ENCODE peak calls at places on chromosomes 5 and 9, in four cellular contexts. One of them, this sample, is unnamed.

GRCh38 chr5:150353395-150353675 is 4.2 kb upstream of the TCOF1 start:
- DNase-seq in GM12878: no peak
- DNase-seq in HepG2: no peak
- DNase-seq in K562: no peak
- DNase-seq in this sample: no peak

GRCh38 chr5:148864113-148864841 is 37.9 kb downstream of the ADRB2 start:
- DNase-seq in GM12878: no peak
- DNase-seq in HepG2: no peak
- DNase-seq in K562: no peak
- DNase-seq in this sample: no peak

GRCh38 chr9:87395804-87396458 is 101.7 kb upstream of the DAPK1 start:
- DNase-seq in HepG2: peak
- DNase-seq in K562: no peak
- DNase-seq in GM12878: no peak
- DNase-seq in this sample: no peak

GRCh38 chr9:68637020-68637419 is 68.0 kb upstream of the PIP5K1B start:
- DNase-seq in HepG2: no peak
- DNase-seq in K562: no peak
- DNase-seq in GM12878: no peak
- DNase-seq in this sample: no peak

GRCh38 chr5:124869481-124870033 is 123.1 kb upstream of the ZNF608 start:
- DNase-seq in GM12878: no peak
- DNase-seq in HepG2: no peak
- DNase-seq in K562: no peak
- DNase-seq in this sample: no peak

GRCh38 chr9:108041551-108041950 is 552.0 kb upstream of the KLF4 start:
- DNase-seq in GM12878: no peak
- DNase-seq in HepG2: no peak
- DNase-seq in K562: no peak
- DNase-seq in this sample: no peak

GRCh38 chr5:171953860-171954701 is 52.4 kb downstream of the FBXW11 start:
- DNase-seq in GM12878: no peak
- DNase-seq in K562: peak
- DNase-seq in HepG2: peak
- DNase-seq in this sample: no peak

GRCh38 chr5:165328856-165329255 is 1823.4 kb downstream of the MAT2B start:
- DNase-seq in HepG2: no peak
- DNase-seq in GM12878: no peak
- DNase-seq in K562: no peak
- DNase-seq in this sample: no peak

GRCh38 chr9:134041649-134041962 is 16.3 kb downstream of the BRD3OS start:
- DNase-seq in HepG2: no peak
- DNase-seq in K562: no peak
- DNase-seq in GM12878: no peak
- DNase-seq in this sample: no peak

GRCh38 chr9:89880161-89880560 is 275.3 kb downstream of the GADD45G start:
- DNase-seq in K562: no peak
- DNase-seq in HepG2: no peak
- DNase-seq in GM12878: no peak
- DNase-seq in this sample: no peak

GRCh38 chr5:17143335-17143734 is 74.1 kb upstream of the BASP1 start:
- DNase-seq in HepG2: no peak
- DNase-seq in K562: no peak
- DNase-seq in GM12878: no peak
- DNase-seq in this sample: no peak

GRCh38 chr9:32161209-32161608 is 223.2 kb upstream of the ACO1 start:
- DNase-seq in GM12878: no peak
- DNase-seq in HepG2: no peak
- DNase-seq in K562: no peak
- DNase-seq in this sample: no peak

GRCh38 chr5:132269635-132270344 is 12.3 kb downstream of the PDLIM4 start:
- DNase-seq in GM12878: no peak
- DNase-seq in K562: no peak
- DNase-seq in HepG2: no peak
- DNase-seq in this sample: no peak

GRCh38 chr5:6583049-6583880 is 49.6 kb downstream of the NSUN2 start:
- DNase-seq in K562: peak
- DNase-seq in HepG2: no peak
- DNase-seq in GM12878: no peak
- DNase-seq in this sample: no peak

GRCh38 chr5:98928802-98929122 is at the start of gene CHD1:
- DNase-seq in K562: peak
- DNase-seq in HepG2: peak
- DNase-seq in GM12878: no peak
- DNase-seq in this sample: peak

GRCh38 chr5:173642895-173643481 is 26.5 kb upstream of the BOD1 start:
- DNase-seq in K562: no peak
- DNase-seq in GM12878: no peak
- DNase-seq in HepG2: no peak
- DNase-seq in this sample: no peak

GRCh38 chr5:173638631-173639030 is 22.2 kb upstream of the BOD1 start:
- DNase-seq in HepG2: no peak
- DNase-seq in GM12878: no peak
- DNase-seq in K562: no peak
- DNase-seq in this sample: no peak

GRCh38 chr5:173642191-173642816 is 25.9 kb upstream of the BOD1 start:
- DNase-seq in HepG2: no peak
- DNase-seq in K562: no peak
- DNase-seq in GM12878: no peak
- DNase-seq in this sample: no peak

GRCh38 chr5:173640166-173640804 is 23.8 kb upstream of the BOD1 start:
- DNase-seq in K562: no peak
- DNase-seq in GM12878: no peak
- DNase-seq in HepG2: no peak
- DNase-seq in this sample: no peak

GRCh38 chr5:173641171-173641570 is 24.7 kb upstream of the BOD1 start:
- DNase-seq in GM12878: no peak
- DNase-seq in HepG2: no peak
- DNase-seq in K562: no peak
- DNase-seq in this sample: no peak
- TF ChIP-seq BHLHE40 in GM12878: no peak
- TF ChIP-seq BHLHE40 in HepG2: no peak
- TF ChIP-seq BHLHE40 in K562: no peak
- TF ChIP-seq BHLHE40 in this sample: no peak

GRCh38 chr9:131584858-131585257 is 39.5 kb downstream of the PRRT1B start:
- DNase-seq in K562: no peak
- DNase-seq in HepG2: no peak
- DNase-seq in GM12878: no peak
- DNase-seq in this sample: no peak
- TF ChIP-seq FOXK2 in K562: no peak
- TF ChIP-seq FOXK2 in HepG2: no peak
- TF ChIP-seq FOXK2 in GM12878: no peak
- TF ChIP-seq FOXK2 in this sample: no peak

GRCh38 chr9:92658611-92659010 is 11.3 kb downstream of the IPPK start:
- DNase-seq in K562: no peak
- DNase-seq in GM12878: no peak
- DNase-seq in HepG2: no peak
- DNase-seq in this sample: no peak
- TF ChIP-seq BHLHE40 in K562: no peak
- TF ChIP-seq BHLHE40 in GM12878: no peak
- TF ChIP-seq BHLHE40 in HepG2: no peak
- TF ChIP-seq BHLHE40 in this sample: no peak

DNA sequence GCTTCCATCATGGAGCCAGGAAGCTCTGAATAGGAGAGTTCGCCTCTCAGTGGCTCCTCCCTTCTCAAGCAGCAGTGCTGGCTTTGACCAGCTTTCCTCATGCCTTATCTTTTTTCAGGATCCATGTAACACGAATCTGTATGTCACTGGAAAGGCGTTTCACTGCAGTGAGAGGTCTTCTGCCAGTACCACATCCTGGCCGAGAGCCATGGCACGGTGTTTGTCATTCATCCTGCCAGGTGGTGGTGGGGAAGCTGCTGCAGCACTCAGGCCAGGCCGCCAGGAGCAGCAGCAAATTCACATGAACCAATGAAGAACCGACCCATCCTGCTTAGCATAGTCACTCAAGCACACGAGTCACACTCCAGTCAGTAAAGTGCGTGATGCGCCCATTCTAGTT is 179.0 kb downstream of the FANCC start:
- DNase-seq in HepG2: no peak
- DNase-seq in K562: no peak
- DNase-seq in GM12878: no peak
- DNase-seq in this sample: no peak
- TF ChIP-seq FOXK2 in HepG2: no peak
- TF ChIP-seq FOXK2 in K562: no peak
- TF ChIP-seq FOXK2 in GM12878: no peak
- TF ChIP-seq FOXK2 in this sample: no peak

GRCh38 chr9:71237051-71237450 is 115.6 kb upstream of the TRPM3 start:
- DNase-seq in K562: no peak
- DNase-seq in GM12878: no peak
- DNase-seq in HepG2: no peak
- DNase-seq in this sample: no peak

GRCh38 chr9:71233646-71234045 is 112.2 kb upstream of the TRPM3 start:
- DNase-seq in K562: no peak
- DNase-seq in GM12878: no peak
- DNase-seq in HepG2: no peak
- DNase-seq in this sample: no peak
- TF ChIP-seq BHLHE40 in K562: no peak
- TF ChIP-seq BHLHE40 in GM12878: no peak
- TF ChIP-seq BHLHE40 in HepG2: no peak
- TF ChIP-seq BHLHE40 in this sample: no peak

GRCh38 chr5:119315516-119315949 is 40.3 kb upstream of the TNFAIP8 start:
- DNase-seq in K562: peak
- DNase-seq in GM12878: peak
- DNase-seq in HepG2: peak
- DNase-seq in this sample: no peak
- TF ChIP-seq FOXK2 in K562: no peak
- TF ChIP-seq FOXK2 in GM12878: no peak
- TF ChIP-seq FOXK2 in HepG2: no peak
- TF ChIP-seq FOXK2 in this sample: no peak

GRCh38 chr5:175887463-175887862 is 16.1 kb downstream of the CPLX2 start:
- DNase-seq in K562: no peak
- DNase-seq in HepG2: no peak
- DNase-seq in GM12878: no peak
- DNase-seq in this sample: no peak

GRCh38 chr5:175884214-175884613 is 12.8 kb downstream of the CPLX2 start:
- DNase-seq in K562: no peak
- DNase-seq in GM12878: no peak
- DNase-seq in HepG2: no peak
- DNase-seq in this sample: no peak

GRCh38 chr5:175883506-175883905 is 12.1 kb downstream of the CPLX2 start:
- DNase-seq in HepG2: no peak
- DNase-seq in K562: no peak
- DNase-seq in GM12878: no peak
- DNase-seq in this sample: no peak

GRCh38 chr5:175889910-175890684 is 18.7 kb downstream of the CPLX2 start:
- DNase-seq in GM12878: no peak
- DNase-seq in K562: no peak
- DNase-seq in HepG2: peak
- DNase-seq in this sample: no peak

DNA sequence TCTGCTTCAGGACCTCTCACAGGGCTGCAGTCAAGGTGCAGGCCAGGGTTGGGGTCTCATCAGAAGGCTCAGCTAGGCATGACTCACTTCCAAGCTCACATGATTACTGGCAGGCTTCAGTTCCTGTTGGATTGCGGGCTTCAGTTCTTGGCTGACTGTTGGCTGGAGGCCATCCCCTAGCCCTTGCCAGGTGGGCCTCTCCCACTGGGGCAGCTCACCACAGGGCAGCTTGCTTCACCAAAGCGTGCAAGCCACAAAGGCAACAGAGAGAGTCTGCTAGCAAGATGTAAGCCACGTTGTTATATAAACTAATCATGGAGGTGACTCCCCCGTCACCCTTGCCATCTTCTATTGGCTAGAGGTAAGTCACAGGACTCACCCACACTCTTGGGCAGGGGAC is 14.4 kb downstream of the CPLX2 start:
- DNase-seq in GM12878: no peak
- DNase-seq in HepG2: no peak
- DNase-seq in K562: no peak
- DNase-seq in this sample: no peak
- TF ChIP-seq BHLHE40 in GM12878: no peak
- TF ChIP-seq BHLHE40 in HepG2: no peak
- TF ChIP-seq BHLHE40 in K562: no peak
- TF ChIP-seq BHLHE40 in this sample: no peak

GRCh38 chr5:137521246-137521645 is 22.1 kb upstream of the SPOCK1 start:
- DNase-seq in HepG2: no peak
- DNase-seq in K562: no peak
- DNase-seq in GM12878: no peak
- DNase-seq in this sample: no peak
- TF ChIP-seq FOXK2 in HepG2: no peak
- TF ChIP-seq FOXK2 in K562: no peak
- TF ChIP-seq FOXK2 in GM12878: no peak
- TF ChIP-seq FOXK2 in this sample: no peak